ENCODE peak calls at places on chromosomes 3 and 15, in six cellular contexts. One of them, this sample, is unnamed.

GRCh38 chr3:32325957-32326356 is 65.7 kb upstream of the CMTM7 start:
- DNase-seq in AML-193: no peak
- DNase-seq in COR-L47: no peak
- DNase-seq in AG04450: no peak
- DNase-seq in nephron progenitor cell: no peak
- DNase-seq in T follicular helper cell: no peak
- DNase-seq in this sample: no peak

GRCh38 chr15:29139540-29140459 is 129.8 kb downstream of the NSMCE3 start:
- DNase-seq in AG04450: no peak
- DNase-seq in AML-193: peak
- DNase-seq in T follicular helper cell: peak
- DNase-seq in nephron progenitor cell: peak
- DNase-seq in COR-L47: peak
- DNase-seq in this sample: peak

GRCh38 chr15:68368731-68369435 is 63.1 kb downstream of the ITGA11 start:
- DNase-seq in T follicular helper cell: no peak
- DNase-seq in nephron progenitor cell: no peak
- DNase-seq in AG04450: no peak
- DNase-seq in COR-L47: no peak
- DNase-seq in AML-193: no peak
- DNase-seq in this sample: no peak

GRCh38 chr3:105354429-105354828 is 12.3 kb upstream of the ALCAM start:
- DNase-seq in T follicular helper cell: no peak
- DNase-seq in nephron progenitor cell: no peak
- DNase-seq in COR-L47: no peak
- DNase-seq in AG04450: no peak
- DNase-seq in AML-193: no peak
- DNase-seq in this sample: no peak

GRCh38 chr15:62173215-62173614 is 8.1 kb upstream of the C2CD4B start:
- DNase-seq in AML-193: no peak
- DNase-seq in nephron progenitor cell: no peak
- DNase-seq in COR-L47: no peak
- DNase-seq in T follicular helper cell: no peak
- DNase-seq in AG04450: no peak
- DNase-seq in this sample: no peak

GRCh38 chr3:197426161-197426566 is 127.8 kb upstream of the DLG1 start:
- DNase-seq in nephron progenitor cell: no peak
- DNase-seq in T follicular helper cell: no peak
- DNase-seq in COR-L47: no peak
- DNase-seq in AML-193: no peak
- DNase-seq in AG04450: no peak
- DNase-seq in this sample: no peak

GRCh38 chr3:120450261-120450913 is 405 bp downstream of the FSTL1 start:
- DNase-seq in T follicular helper cell: no peak
- DNase-seq in AG04450: no peak
- DNase-seq in AML-193: no peak
- DNase-seq in COR-L47: peak
- DNase-seq in nephron progenitor cell: peak
- DNase-seq in this sample: no peak

GRCh38 chr3:29465836-29466235 is 185.0 kb downstream of the RBMS3 start:
- DNase-seq in AML-193: no peak
- DNase-seq in AG04450: peak
- DNase-seq in T follicular helper cell: no peak
- DNase-seq in nephron progenitor cell: no peak
- DNase-seq in COR-L47: no peak
- DNase-seq in this sample: no peak

GRCh38 chr3:188869628-188870027 is 302.1 kb upstream of the TPRG1 start:
- DNase-seq in COR-L47: no peak
- DNase-seq in AG04450: no peak
- DNase-seq in T follicular helper cell: no peak
- DNase-seq in nephron progenitor cell: no peak
- DNase-seq in AML-193: no peak
- DNase-seq in this sample: no peak

GRCh38 chr15:29756358-29757267 is 65.7 kb downstream of the TJP1 start:
- DNase-seq in nephron progenitor cell: no peak
- DNase-seq in COR-L47: no peak
- DNase-seq in AG04450: no peak
- DNase-seq in AML-193: no peak
- DNase-seq in T follicular helper cell: no peak
- DNase-seq in this sample: no peak

GRCh38 chr3:148128136-148128535 is 569.6 kb upstream of the AGTR1 start:
- DNase-seq in COR-L47: no peak
- DNase-seq in AG04450: no peak
- DNase-seq in nephron progenitor cell: no peak
- DNase-seq in T follicular helper cell: no peak
- DNase-seq in AML-193: no peak
- DNase-seq in this sample: no peak

GRCh38 chr15:50907866-50908208 is 646 bp upstream of the AP4E1 start:
- DNase-seq in AG04450: no peak
- DNase-seq in AML-193: no peak
- DNase-seq in nephron progenitor cell: no peak
- DNase-seq in COR-L47: peak
- DNase-seq in T follicular helper cell: peak
- DNase-seq in this sample: peak

GRCh38 chr3:136330900-136331299 is 80.8 kb downstream of the PCCB start:
- DNase-seq in nephron progenitor cell: no peak
- DNase-seq in AG04450: no peak
- DNase-seq in COR-L47: no peak
- DNase-seq in T follicular helper cell: no peak
- DNase-seq in AML-193: no peak
- DNase-seq in this sample: no peak

GRCh38 chr3:101936419-101937331 is 87.4 kb downstream of the NFKBIZ start:
- DNase-seq in AG04450: peak
- DNase-seq in COR-L47: no peak
- DNase-seq in T follicular helper cell: no peak
- DNase-seq in nephron progenitor cell: no peak
- DNase-seq in AML-193: peak
- DNase-seq in this sample: no peak

GRCh38 chr3:52238761-52239701 is at the start of gene TWF2:
- DNase-seq in AG04450: peak
- DNase-seq in COR-L47: no peak
- DNase-seq in AML-193: peak
- DNase-seq in T follicular helper cell: peak
- DNase-seq in nephron progenitor cell: peak
- DNase-seq in this sample: peak

GRCh38 chr3:102090646-102091045 is 241.3 kb downstream of the NFKBIZ start:
- DNase-seq in AML-193: no peak
- DNase-seq in T follicular helper cell: no peak
- DNase-seq in AG04450: no peak
- DNase-seq in COR-L47: no peak
- DNase-seq in nephron progenitor cell: no peak
- DNase-seq in this sample: no peak

GRCh38 chr3:180277036-180277435 is 240.3 kb upstream of the PEX5L start:
- DNase-seq in nephron progenitor cell: no peak
- DNase-seq in T follicular helper cell: no peak
- DNase-seq in COR-L47: no peak
- DNase-seq in AG04450: no peak
- DNase-seq in AML-193: no peak
- DNase-seq in this sample: no peak

GRCh38 chr15:38216763-38217162 is 35.9 kb upstream of the SPRED1 start:
- DNase-seq in T follicular helper cell: no peak
- DNase-seq in AML-193: no peak
- DNase-seq in AG04450: no peak
- DNase-seq in nephron progenitor cell: no peak
- DNase-seq in COR-L47: no peak
- DNase-seq in this sample: no peak

This sample was measured in CD4-positive, alpha-beta T cell.